ENCODE peak calls at places on chromosomes 12 and 14, in five cellular contexts. O is fibroblast of pulmonary artery, X is astrocyte of the spinal cord, T is A549, A is uterus. V is an unnamed sample.

GRCh38 chr14:98501836-98502235 is 770.2 kb downstream of the BCL11B start:
- DNase-seq in A (no peak), X (peak; percentile 11), O (no peak), T (no peak), V (no peak)

GRCh38 chr12:107632246-107632645 is 53.4 kb upstream of the PWP1 start:
- DNase-seq in T (no peak), X (no peak), A (no peak), O (peak; percentile 18), V (no peak)

GRCh38 chr12:160858-161257 is 53.1 kb downstream of the SLC6A12 start:
- DNase-seq in T (no peak), X (no peak), A (no peak), O (no peak), V (no peak)

GRCh38 chr12:54014315-54015209 is 5.8 kb downstream of the HOXC8 start:
- DNase-seq in X (no peak), O (no peak), T (no peak), A (no peak), V (no peak)

GRCh38 chr12:101670007-101670671 is 27.3 kb upstream of the CHPT1 start:
- DNase-seq in X (peak; percentile 15), T (peak; percentile 69), O (peak; percentile 69), A (no peak), V (no peak)

GRCh38 chr12:53061404-53062010 is 11.6 kb downstream of the TNS2 start:
- DNase-seq in O (no peak), T (peak; percentile 77), X (no peak), A (peak; percentile 32), V (no peak)

GRCh38 chr12:109687250-109687649 is 26.4 kb upstream of the FAM222A start:
- DNase-seq in X (no peak), T (no peak), A (no peak), O (no peak), V (no peak)

GRCh38 chr14:55281316-55281839 is 10.2 kb downstream of the FBXO34 start:
- DNase-seq in A (no peak), T (no peak), O (no peak), X (no peak), V (no peak)

GRCh38 chr12:47725893-47726292 is 603 bp upstream of the ENDOU start:
- DNase-seq in O (peak; percentile 66), A (no peak), T (no peak), X (peak; percentile 66), V (no peak)

GRCh38 chr14:60350366-60350720 is 101.3 kb downstream of the PPM1A start:
- DNase-seq in X (no peak), T (no peak), A (no peak), O (no peak), V (no peak)

GRCh38 chr12:11797317-11797913 is 147.9 kb downstream of the ETV6 start:
- DNase-seq in A (no peak), T (no peak), X (peak; percentile 92), O (peak; percentile 82), V (no peak)

GRCh38 chr12:106648736-106649135 is 65.9 kb downstream of the RFX4 start:
- DNase-seq in O (no peak), A (no peak), T (no peak), X (no peak), V (no peak)

GRCh38 chr14:84323450-84323849 is 1206.5 kb upstream of the FLRT2 start:
- DNase-seq in X (no peak), T (no peak), A (no peak), O (no peak), V (no peak)

GRCh38 chr14:22898302-22898894 is 15.4 kb downstream of the REM2 start:
- DNase-seq in X (peak; percentile 74), T (peak; percentile 24), O (peak; percentile 55), A (no peak), V (peak; percentile 64)

GRCh38 chr14:36556811-36557433 is 25.5 kb downstream of the NKX2-8 start:
- DNase-seq in A (no peak), T (peak; percentile 16), O (peak; percentile 21), X (peak; percentile 15), V (no peak)

GRCh38 chr14:22955702-22956575 is 951 bp downstream of the HAUS4 start:
- DNase-seq in X (peak; percentile 2), T (no peak), O (no peak), A (no peak), V (no peak)

GRCh38 chr12:99092100-99092851 is 447.2 kb downstream of the APAF1 start:
- DNase-seq in O (no peak), T (no peak), A (no peak), X (no peak), V (no peak)

GRCh38 chr14:89915114-89915878 is 39.2 kb downstream of the EFCAB11 start:
- DNase-seq in A (peak; percentile 62), O (peak; percentile 85), X (peak; percentile 83), T (peak; percentile 65), V (no peak)

GRCh38 chr12:19591951-19592350 is 152.7 kb downstream of the AEBP2 start:
- DNase-seq in T (no peak), A (no peak), O (no peak), X (no peak), V (no peak)

GRCh38 chr14:42192659-42193425 is 586.2 kb downstream of the LRFN5 start:
- DNase-seq in T (peak; percentile 93), O (peak; percentile 93), X (peak; percentile 94), A (no peak), V (peak; percentile 52)

GRCh38 chr14:62162998-62163589 is 400.9 kb downstream of the SNAPC1 start:
- DNase-seq in X (peak; percentile 53), A (no peak), T (peak; percentile 35), O (peak; percentile 67), V (peak; percentile 10)

GRCh38 chr14:39492267-39492666 is 60.0 kb upstream of the FBXO33 start:
- DNase-seq in X (peak; percentile 85), O (peak; percentile 90), T (peak; percentile 14), A (no peak), V (peak; percentile 75)

GRCh38 chr14:92397839-92398564 is 75.0 kb downstream of the SLC24A4 start:
- DNase-seq in T (no peak), O (no peak), A (no peak), X (no peak), V (no peak)

GRCh38 chr12:2233034-2233433 is 180.2 kb downstream of the CACNA1C start:
- DNase-seq in T (no peak), O (no peak), X (no peak), A (no peak), V (no peak)

GRCh38 chr14:53278602-53279506 is 125.7 kb upstream of the DDHD1 start:
- DNase-seq in O (peak; percentile 60), A (no peak), T (peak; percentile 78), X (peak; percentile 76), V (no peak)

GRCh38 chr12:2986876-2987275 is 27.7 kb downstream of the TEAD4 start:
- DNase-seq in O (no peak), X (no peak), T (no peak), A (no peak), V (no peak)

GRCh38 chr14:99945732-99946651 is 119.2 kb upstream of the EVL start:
- DNase-seq in A (no peak), O (no peak), X (no peak), T (no peak), V (no peak)
- H3K4me3 ChIP-seq in A (no peak overlapping the region), O (no peak overlapping the region), X (no peak overlapping the region), T (no peak overlapping the region), V (no peak overlapping the region)

GRCh38 chr12:45890276-45890675 is 100.1 kb downstream of the SCAF11 start:
- DNase-seq in O (no peak), X (no peak), A (no peak), T (no peak), V (no peak)

GRCh38 chr12:45887544-45887943 is 102.8 kb downstream of the SCAF11 start:
- DNase-seq in A (no peak), O (no peak), T (no peak), X (no peak), V (no peak)

GRCh38 chr12:45895961-45896360 is 94.4 kb downstream of the SCAF11 start:
- DNase-seq in X (no peak), O (no peak), T (no peak), A (no peak), V (no peak)

GRCh38 chr12:45898094-45898493 is 92.3 kb downstream of the SCAF11 start:
- DNase-seq in X (no peak), O (no peak), T (no peak), A (no peak), V (no peak)

DNA sequence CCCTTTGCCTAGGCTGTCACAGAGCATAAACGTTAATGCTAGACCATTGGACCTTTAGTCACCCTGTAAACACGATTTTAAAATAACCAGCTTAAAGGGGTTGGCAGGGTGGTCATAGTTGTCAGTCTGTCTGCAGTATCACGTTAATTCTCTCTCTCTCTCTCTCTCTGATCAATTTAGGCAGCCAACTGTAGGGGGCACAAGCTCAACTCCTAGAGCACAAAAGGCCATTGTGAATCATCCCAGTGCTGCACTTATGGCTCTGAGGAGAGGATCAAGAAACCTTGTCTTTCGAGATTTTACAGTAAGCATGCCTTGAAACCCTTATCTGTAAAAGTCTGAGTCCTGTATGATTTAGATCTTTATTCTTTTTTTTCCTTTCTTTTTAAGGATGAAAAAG is 97.1 kb downstream of the SCAF11 start:
- DNase-seq in T (peak; percentile 45), X (no peak), A (no peak), O (peak; percentile 18), V (no peak)
- TF ChIP-seq CTCF in T (peak; percentile 11), X (peak; percentile 20), A (no peak), O (peak; percentile 26), V (peak; percentile 41)

GRCh38 chr12:104749555-104749954 is 208.5 kb downstream of the SLC41A2 start:
- DNase-seq in X (no peak), T (no peak), A (no peak), O (no peak), V (no peak)

GRCh38 chr12:104748790-104749189 is 209.3 kb downstream of the SLC41A2 start:
- DNase-seq in X (peak; percentile 23), A (no peak), T (no peak), O (no peak), V (no peak)

GRCh38 chr12:104747330-104747729 is 210.8 kb downstream of the SLC41A2 start:
- DNase-seq in T (no peak), A (no peak), X (no peak), O (no peak), V (no peak)

GRCh38 chr12:104747956-104748355 is 210.1 kb downstream of the SLC41A2 start:
- DNase-seq in O (no peak), A (no peak), X (no peak), T (no peak), V (no peak)

GRCh38 chr12:104748356-104748755 is 209.7 kb downstream of the SLC41A2 start:
- DNase-seq in O (no peak), T (no peak), X (no peak), A (no peak), V (no peak)
- H3K4me3 ChIP-seq in O (no peak overlapping the region), T (no peak overlapping the region), X (no peak overlapping the region), A (no peak overlapping the region), V (no peak overlapping the region)

GRCh38 chr12:49557187-49557916 is 10.6 kb downstream of the MCRS1 start:
- DNase-seq in O (no peak), A (no peak), X (no peak), T (no peak), V (no peak)

GRCh38 chr12:49558526-49558925 is 9.4 kb downstream of the MCRS1 start:
- DNase-seq in A (no peak), X (no peak), T (no peak), O (no peak), V (no peak)

GRCh38 chr12:49556391-49557186 is 11.4 kb downstream of the MCRS1 start:
- DNase-seq in O (no peak), A (no peak), X (no peak), T (no peak), V (no peak)

GRCh38 chr12:49559011-49559675 is 8.8 kb downstream of the MCRS1 start:
- DNase-seq in X (no peak), O (no peak), T (no peak), A (no peak), V (no peak)

DNA sequence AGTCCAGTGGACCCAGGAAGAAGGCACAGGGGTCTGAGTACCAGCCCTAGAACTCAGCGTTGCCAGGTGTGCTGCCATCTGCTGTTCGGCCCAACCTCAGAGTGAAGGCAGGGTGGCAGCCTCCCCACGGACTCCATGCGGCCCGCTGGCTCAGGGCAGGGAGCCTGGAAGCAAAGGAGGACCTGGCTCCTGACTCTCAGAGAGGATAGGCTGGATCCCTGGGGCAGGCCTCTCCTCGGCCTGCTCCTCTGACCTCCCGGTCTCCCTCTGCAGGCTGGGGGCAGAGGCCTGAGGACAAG is 10.1 kb downstream of the MCRS1 start:
- DNase-seq in A (no peak), O (no peak), T (peak; percentile 58), X (no peak), V (no peak)
- TF ChIP-seq CTCF in A (no peak), O (no peak), T (peak; percentile 46), X (peak; percentile 28), V (peak; percentile 43)